ENCODE peak calls at places on chromosomes 11 and 22, in five cellular contexts. K is breast epithelium, D is cardiac fibroblast, B is heart right ventricle, T is right atrium auricular region. J is an unnamed sample.

GRCh38 chr11:130513132-130513531 is 64.7 kb downstream of the ADAMTS15 start:
- DNase-seq in K (no peak), D (no peak), B (peak), T (no peak), J (no peak)

GRCh38 chr11:57646756-57647303 is 2.9 kb downstream of the YPEL4 start:
- DNase-seq in K (no peak), D (no peak), B (no peak), T (no peak), J (no peak)

GRCh38 chr11:65403607-65404121 is 17.2 kb downstream of the FRMD8 start:
- DNase-seq in K (no peak), D (no peak), B (no peak), T (no peak), J (peak)

GRCh38 chr22:24289138-24289537 is 18.5 kb downstream of the SPECC1L start:
- DNase-seq in K (no peak), D (peak), B (no peak), T (no peak), J (no peak)

GRCh38 chr11:66228521-66228920 is 39.9 kb upstream of the RAB1B start:
- DNase-seq in K (no peak), D (no peak), B (no peak), T (no peak), J (no peak)

GRCh38 chr11:100546714-100547113 is 140.4 kb upstream of the ARHGAP42 start:
- DNase-seq in K (no peak), D (peak), B (no peak), T (no peak), J (no peak)

GRCh38 chr11:27649800-27650199 is 50.5 kb downstream of the BDNF start:
- DNase-seq in K (no peak), D (no peak), B (no peak), T (no peak), J (no peak)

GRCh38 chr11:45580399-45580798 is 85.0 kb downstream of the CHST1 start:
- DNase-seq in K (no peak), D (peak), B (peak), T (no peak), J (no peak)

GRCh38 chr11:34624069-34624468 is 3.2 kb downstream of the EHF start:
- DNase-seq in K (peak), D (no peak), B (no peak), T (no peak), J (peak)

GRCh38 chr22:23147632-23148387 is 2.5 kb downstream of the RAB36 start:
- DNase-seq in K (peak), D (peak), B (no peak), T (no peak), J (no peak)

GRCh38 chr11:85815186-85815911 is 4.4 kb upstream of the SYTL2 start:
- DNase-seq in K (no peak), D (peak), B (no peak), T (no peak), J (no peak)

GRCh38 chr22:40792451-40792850 is 26.7 kb downstream of the SLC25A17 start:
- DNase-seq in K (no peak), D (no peak), B (no peak), T (no peak), J (no peak)

GRCh38 chr11:85668157-85668556 is 3.2 kb upstream of the CREBZF start:
- DNase-seq in K (no peak), D (no peak), B (no peak), T (no peak), J (no peak)

GRCh38 chr22:37141476-37141875 is 8.2 kb downstream of the IL2RB start:
- DNase-seq in K (no peak), D (no peak), B (no peak), T (no peak), J (no peak)

GRCh38 chr11:17397311-17398002 is 9.0 kb upstream of the KCNJ11 start:
- DNase-seq in K (no peak), D (no peak), B (no peak), T (no peak), J (no peak)

GRCh38 chr22:43326342-43326825 is 16.8 kb downstream of the SCUBE1 start:
- DNase-seq in K (no peak), D (no peak), B (no peak), T (no peak), J (no peak)

GRCh38 chr11:113296447-113297205 is 17.8 kb upstream of the TTC12 start:
- DNase-seq in K (no peak), D (no peak), B (no peak), T (no peak), J (no peak)

GRCh38 chr11:96278039-96278897 is 64.7 kb downstream of the MAML2 start:
- DNase-seq in K (no peak), D (no peak), B (no peak), T (no peak), J (no peak)

GRCh38 chr11:117950320-117950719 is 21.1 kb upstream of the TMPRSS13 start:
- DNase-seq in K (no peak), D (peak), B (no peak), T (peak), J (peak)

GRCh38 chr11:104089481-104089880 is 53.0 kb downstream of the DDI1 start:
- DNase-seq in K (no peak), D (no peak), B (no peak), T (no peak), J (no peak)

GRCh38 chr11:92380882-92381281 is 156.3 kb downstream of the FAT3 start:
- DNase-seq in K (no peak), D (peak), B (no peak), T (no peak), J (no peak)

GRCh38 chr11:79447039-79447438 is 6.2 kb upstream of the TENM4 start:
- DNase-seq in K (no peak), D (no peak), B (no peak), T (no peak), J (no peak)

GRCh38 chr22:31173386-31174145 is 13.6 kb downstream of the RNF185 start:
- DNase-seq in K (no peak), D (peak), B (no peak), T (no peak), J (no peak)

GRCh38 chr22:20583471-20583922 is 76.1 kb downstream of the MED15 start:
- DNase-seq in K (no peak), D (no peak), B (peak), T (no peak), J (no peak)

GRCh38 chr22:33726294-33726711 is 194.0 kb downstream of the LARGE1 start:
- DNase-seq in K (no peak), D (peak), B (peak), T (no peak), J (no peak)

GRCh38 chr22:19553201-19553600 is 29.0 kb upstream of the CLDN5 start:
- DNase-seq in K (no peak), D (no peak), B (no peak), T (no peak), J (no peak)

GRCh38 chr11:34318111-34319037 is 39.4 kb downstream of the ABTB2 start:
- DNase-seq in K (no peak), D (peak), B (no peak), T (no peak), J (no peak)

GRCh38 chr11:43925063-43925931 is 17.1 kb upstream of the C11orf96 start:
- DNase-seq in K (no peak), D (no peak), B (no peak), T (no peak), J (no peak)

GRCh38 chr11:58905141-58905715 is 34.1 kb upstream of the GLYATL1 start:
- DNase-seq in K (no peak), D (peak), B (peak), T (peak), J (no peak)

GRCh38 chr11:1260023-1260501 is 37.2 kb downstream of the MUC5B start:
- DNase-seq in K (no peak), D (peak), B (no peak), T (no peak), J (peak)

GRCh38 chr11:37322333-37323194 is 724.5 kb upstream of the RAG2 start:
- DNase-seq in K (no peak), D (no peak), B (no peak), T (no peak), J (no peak)

GRCh38 chr11:12287009-12287373 is 90.4 kb upstream of the PARVA start:
- DNase-seq in K (no peak), D (peak), B (no peak), T (peak), J (peak)

GRCh38 chr22:29256606-29257325 is 11.0 kb downstream of the RHBDD3 start:
- DNase-seq in K (no peak), D (no peak), B (no peak), T (peak), J (no peak)

GRCh38 chr22:41302016-41302767 is 867 bp downstream of the ZC3H7B start:
- DNase-seq in K (no peak), D (no peak), B (no peak), T (no peak), J (peak)

GRCh38 chr22:36439481-36440271 is 41.8 kb downstream of the TXN2 start:
- DNase-seq in K (no peak), D (peak), B (peak), T (no peak), J (no peak)

GRCh38 chr22:27896251-27896650 is 22.8 kb downstream of the PITPNB start:
- DNase-seq in K (no peak), D (no peak), B (peak), T (no peak), J (peak)

GRCh38 chr11:60914620-60915249 is 777 bp downstream of the TMEM109 start:
- DNase-seq in K (no peak), D (peak), B (no peak), T (no peak), J (no peak)

GRCh38 chr11:71324788-71325417 is 72.5 kb upstream of the SHANK2 start:
- DNase-seq in K (no peak), D (no peak), B (no peak), T (no peak), J (no peak)

GRCh38 chr11:107566569-107566968 is 1.0 kb upstream of the ALKBH8 start:
- DNase-seq in K (no peak), D (no peak), B (no peak), T (no peak), J (no peak)

GRCh38 chr11:107563702-107564101 is 1.8 kb downstream of the ALKBH8 start:
- DNase-seq in K (no peak), D (peak), B (peak), T (no peak), J (peak)

GRCh38 chr11:107567739-107568335 is 2.3 kb upstream of the ALKBH8 start:
- DNase-seq in K (no peak), D (no peak), B (no peak), T (no peak), J (no peak)

GRCh38 chr11:107564877-107565218 is 687 bp downstream of the ALKBH8 start:
- DNase-seq in K (no peak), D (no peak), B (no peak), T (no peak), J (no peak)

GRCh38 chr11:107565219-107565937 is at the start of gene ALKBH8:
- DNase-seq in K (peak), D (peak), B (peak), T (peak), J (peak)
- TF ChIP-seq CTCF in K (no peak), D (no peak), B (no peak), T (peak), J (no peak)

DNA sequence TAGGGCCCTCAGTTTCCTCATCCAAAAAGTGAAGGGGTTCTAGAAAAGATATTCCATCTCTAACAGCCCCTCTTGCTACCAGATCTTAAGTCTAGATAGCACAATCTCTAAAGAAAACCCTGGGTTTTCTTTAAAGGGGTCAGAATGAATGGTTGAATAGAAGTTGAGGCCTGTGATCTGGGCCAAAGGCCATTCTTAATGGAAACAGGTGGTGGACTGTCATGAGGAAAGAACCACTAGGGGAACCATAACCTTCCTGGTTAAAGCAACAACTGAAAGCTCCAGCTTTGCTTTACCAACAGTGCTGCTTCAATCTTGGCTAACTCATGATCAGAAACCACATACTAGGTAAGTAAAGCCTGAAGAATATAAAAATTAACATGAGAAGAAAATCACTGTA is 1.8 kb downstream of the CELF1 start:
- DNase-seq in K (no peak), D (peak), B (no peak), T (no peak), J (peak)
- TF ChIP-seq CTCF in K (no peak), D (peak), B (no peak), T (no peak), J (peak)

GRCh38 chr11:116353517-116353916 is 419.3 kb downstream of the BUD13 start:
- DNase-seq in K (no peak), D (no peak), B (no peak), T (no peak), J (no peak)

GRCh38 chr11:116355104-116355503 is 417.7 kb downstream of the BUD13 start:
- DNase-seq in K (no peak), D (no peak), B (no peak), T (no peak), J (no peak)

GRCh38 chr11:116360542-116360941 is 412.2 kb downstream of the BUD13 start:
- DNase-seq in K (no peak), D (no peak), B (no peak), T (no peak), J (no peak)

GRCh38 chr11:116352881-116353280 is 419.9 kb downstream of the BUD13 start:
- DNase-seq in K (no peak), D (no peak), B (no peak), T (no peak), J (no peak)

DNA sequence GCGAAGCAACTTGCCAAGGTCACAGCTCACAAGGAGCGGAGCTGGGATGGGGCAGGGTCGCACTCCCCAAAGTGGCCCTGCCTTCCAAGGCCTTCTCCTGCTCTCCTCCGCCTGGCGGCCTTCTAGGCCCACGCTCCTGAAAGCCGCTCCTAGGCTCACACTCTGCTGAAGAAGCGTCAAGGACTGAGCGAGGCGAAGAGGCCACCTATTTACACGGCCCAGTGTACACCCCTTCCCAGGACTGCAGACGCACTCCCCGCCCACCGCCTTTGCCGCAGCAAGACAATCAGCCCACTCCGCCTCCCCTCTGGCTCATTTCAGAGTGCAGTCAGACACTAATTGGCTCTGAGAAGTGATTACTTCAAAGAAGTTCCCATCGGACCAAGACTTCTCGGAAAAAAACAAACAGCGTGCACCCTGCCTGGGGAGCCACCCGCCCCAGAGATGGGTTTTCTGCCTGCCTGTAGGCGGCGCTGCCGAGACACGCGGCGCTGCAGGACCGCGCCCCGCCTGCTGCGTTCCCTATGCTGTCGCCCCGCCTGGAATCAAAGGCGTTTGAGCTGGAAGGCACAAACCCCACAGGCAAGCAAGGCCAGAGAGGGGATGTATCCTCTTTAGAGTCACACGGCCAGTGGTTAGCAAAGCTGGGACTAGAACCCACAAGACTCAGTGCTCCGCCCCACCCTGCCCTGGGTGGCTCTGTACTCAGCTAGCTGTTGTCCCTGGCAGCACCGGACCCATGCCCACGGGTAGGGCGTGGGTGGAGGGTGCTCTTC is 414.8 kb downstream of the BUD13 start:
- DNase-seq in K (no peak), D (no peak), B (no peak), T (no peak), J (peak)
- TF ChIP-seq CTCF in K (no peak), D (no peak), B (no peak), T (peak), J (peak)

GRCh38 chr11:3122775-3123201 is 42.3 kb downstream of the OSBPL5 start:
- DNase-seq in K (no peak), D (no peak), B (no peak), T (no peak), J (no peak)
- TF ChIP-seq CTCF in K (no peak), D (no peak), B (no peak), T (no peak), J (no peak)

DNA sequence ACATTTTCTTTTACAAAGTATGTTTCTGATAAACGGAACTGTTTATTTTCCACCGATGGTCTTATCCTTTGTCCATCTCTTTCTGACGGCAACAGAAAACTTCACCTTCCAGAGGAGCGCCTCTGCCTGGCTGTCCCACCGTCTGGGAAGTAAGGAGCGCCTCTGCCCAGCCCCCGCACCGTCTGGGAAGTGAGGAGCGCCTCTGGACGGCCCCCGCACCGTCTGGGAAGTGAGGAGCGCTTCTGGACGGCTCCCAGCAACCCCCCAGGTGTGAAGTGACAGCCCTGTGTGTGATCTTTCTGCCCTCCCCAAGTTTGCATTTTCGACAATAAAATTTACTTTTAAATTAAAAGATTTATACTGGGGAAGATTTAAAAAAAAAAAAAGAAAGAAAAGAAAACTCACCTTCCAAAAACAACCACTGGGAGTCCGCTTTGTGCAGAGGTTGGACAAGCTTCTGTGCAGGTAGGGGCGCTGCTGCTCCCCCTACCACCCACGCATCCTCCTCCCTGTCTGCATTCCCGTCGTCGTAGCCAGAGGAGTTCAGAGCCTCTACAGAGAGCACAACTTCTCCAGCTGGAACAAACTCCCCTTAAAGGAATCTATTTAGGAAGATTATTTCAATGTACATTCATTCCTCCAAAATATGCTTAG is 1.0 kb upstream of the APOBEC3B start:
- DNase-seq in K (no peak), D (peak), B (no peak), T (no peak), J (no peak)
- TF ChIP-seq CTCF in K (peak), D (no peak), B (no peak), T (no peak), J (peak)